ENCODE peak calls at places on chromosomes 5 and 9, in eight cellular contexts. T is AG10803, I is MCF 10A, E is RWPE1, S is K562, Q is kidney, X is endothelial cell, W is psoas muscle. Y is an unnamed sample.
A peak's percentile ranks its signal among the peaks of the same experiment; 100 is the strongest.

GRCh38 chr5:4700082-4700481 is 440.0 kb upstream of the ADAMTS16 start:
- DNase-seq in W (peak; percentile 60), E (peak; percentile 13), Q (peak; percentile 79), T (peak; percentile 65), X (peak; percentile 80), I (peak; percentile 68), S (peak; percentile 48), Y (peak; percentile 86)

GRCh38 chr9:81829201-81829882 is 98.9 kb upstream of the SPATA31D4 start:
- DNase-seq in S (no peak), W (no peak), Q (no peak), T (peak; percentile 68), X (no peak), I (no peak), E (no peak), Y (no peak)

GRCh38 chr5:115962565-115963402 is 509 bp downstream of the LVRN start:
- DNase-seq in I (no peak), S (no peak), X (peak; percentile 20), W (peak; percentile 65), Q (peak; percentile 73), E (no peak), T (no peak), Y (peak; percentile 39)

GRCh38 chr9:99753436-99753835 is 68.2 kb upstream of the NR4A3 start:
- DNase-seq in I (peak; percentile 11), Q (no peak), T (peak; percentile 4), S (no peak), X (no peak), E (peak; percentile 78), W (no peak), Y (no peak)

GRCh38 chr5:17190799-17191391 is 26.5 kb upstream of the BASP1 start:
- DNase-seq in S (no peak), I (no peak), T (no peak), X (no peak), E (no peak), Q (no peak), W (no peak), Y (no peak)

GRCh38 chr5:153153086-153153485 is 337.4 kb upstream of the GRIA1 start:
- DNase-seq in S (no peak), Q (no peak), I (peak; percentile 59), W (no peak), T (peak; percentile 85), E (no peak), X (no peak), Y (no peak)

GRCh38 chr5:154740957-154741356 is 14.2 kb upstream of the LARP1 start:
- DNase-seq in E (no peak), Q (no peak), T (peak; percentile 64), X (no peak), I (no peak), W (peak; percentile 73), S (peak; percentile 27), Y (no peak)

GRCh38 chr5:3288325-3288724 is 307.3 kb upstream of the IRX1 start:
- DNase-seq in X (no peak), E (no peak), S (no peak), W (no peak), T (no peak), I (no peak), Q (no peak), Y (no peak)

GRCh38 chr5:141605523-141606277 is 13.1 kb downstream of the DIAPH1 start:
- DNase-seq in T (peak; percentile 53), X (peak; percentile 36), I (peak; percentile 63), E (no peak), S (peak; percentile 93), Q (no peak), W (no peak), Y (no peak)

DNA sequence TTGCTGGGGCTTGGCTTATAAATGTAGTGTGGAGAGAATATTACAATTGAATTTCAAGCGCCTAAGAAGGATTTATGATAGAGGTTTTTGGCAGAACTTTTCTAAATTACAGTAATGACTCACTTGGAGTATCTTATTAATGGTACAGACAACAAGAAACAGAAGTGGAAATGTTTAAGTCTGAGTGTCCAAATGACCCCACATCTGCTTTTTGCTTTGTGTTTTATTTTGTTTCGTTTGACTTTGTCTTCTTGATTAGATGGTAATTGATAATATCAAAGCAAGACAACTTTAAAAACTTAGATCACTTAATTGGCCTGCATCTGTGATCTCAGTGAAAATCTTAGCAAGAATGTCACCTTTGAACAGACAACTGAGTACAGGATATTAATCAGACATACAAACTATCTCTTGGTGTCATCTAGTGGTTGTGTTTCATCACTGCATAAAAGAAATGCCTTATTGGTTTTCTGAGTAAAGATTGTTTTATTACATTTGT is 577.4 kb downstream of the ISL1 start:
- DNase-seq in T (no peak), X (no peak), Q (no peak), E (peak; percentile 29), S (no peak), I (peak; percentile 17), W (no peak), Y (no peak)
- TF ChIP-seq CTCF in T (peak; percentile 8), X (no peak), Q (no peak), E (peak; percentile 91), S (no peak), I (peak; percentile 38), W (no peak), Y (peak; percentile 32)

DNA sequence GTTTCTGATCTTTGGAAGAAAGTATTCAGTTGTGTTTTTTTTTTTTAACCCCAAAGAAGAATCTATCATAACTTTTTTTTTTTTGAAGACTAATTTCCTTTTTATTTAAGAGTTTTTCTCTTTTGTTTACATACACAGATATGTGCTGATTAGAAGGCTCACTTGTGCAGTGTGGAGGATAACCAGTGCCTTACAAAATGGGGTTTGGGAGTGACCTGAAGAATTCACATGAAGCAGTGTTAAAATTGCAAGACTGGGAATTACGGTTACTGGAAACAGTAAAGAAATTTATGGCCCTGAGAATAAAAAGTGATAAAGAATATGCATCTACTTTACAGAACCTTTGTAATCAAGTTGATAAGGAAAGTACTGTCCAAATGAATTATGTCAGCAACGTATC is 50.3 kb downstream of the FER start:
- DNase-seq in X (no peak), S (no peak), T (no peak), Q (no peak), W (no peak), E (no peak), I (no peak), Y (no peak)
- TF ChIP-seq CTCF in X (no peak), S (no peak), T (no peak), Q (no peak), W (no peak), E (no peak), I (no peak), Y (no peak)

GRCh38 chr5:114789773-114790402 is 379.8 kb downstream of the TRIM36 start:
- DNase-seq in Q (no peak), T (no peak), X (no peak), W (no peak), E (peak; percentile 12), S (peak; percentile 2), I (peak; percentile 47), Y (no peak)
- TF ChIP-seq CTCF in Q (peak; percentile 33), T (no peak), X (peak; percentile 48), W (peak; percentile 44), E (peak; percentile 51), S (no peak), I (peak; percentile 40), Y (peak; percentile 62)

GRCh38 chr9:114096041-114096511 is 3.0 kb downstream of the KIF12 start:
- DNase-seq in Q (no peak), T (no peak), X (peak; percentile 57), W (no peak), E (no peak), I (no peak), S (peak; percentile 32), Y (peak; percentile 43)
- TF ChIP-seq CTCF in Q (no peak), T (peak; percentile 12), X (no peak), W (no peak), E (no peak), I (no peak), S (peak; percentile 47), Y (peak; percentile 29)

GRCh38 chr9:114156658-114157421 is 1.5 kb downstream of the COL27A1 start:
- DNase-seq in I (no peak), T (peak; percentile 88), W (peak; percentile 71), E (peak; percentile 56), X (peak; percentile 46), S (no peak), Q (peak; percentile 91), Y (peak; percentile 63)
- TF ChIP-seq CTCF in I (no peak), T (peak; percentile 38), W (no peak), E (no peak), X (no peak), S (no peak), Q (peak; percentile 20), Y (no peak)

DNA sequence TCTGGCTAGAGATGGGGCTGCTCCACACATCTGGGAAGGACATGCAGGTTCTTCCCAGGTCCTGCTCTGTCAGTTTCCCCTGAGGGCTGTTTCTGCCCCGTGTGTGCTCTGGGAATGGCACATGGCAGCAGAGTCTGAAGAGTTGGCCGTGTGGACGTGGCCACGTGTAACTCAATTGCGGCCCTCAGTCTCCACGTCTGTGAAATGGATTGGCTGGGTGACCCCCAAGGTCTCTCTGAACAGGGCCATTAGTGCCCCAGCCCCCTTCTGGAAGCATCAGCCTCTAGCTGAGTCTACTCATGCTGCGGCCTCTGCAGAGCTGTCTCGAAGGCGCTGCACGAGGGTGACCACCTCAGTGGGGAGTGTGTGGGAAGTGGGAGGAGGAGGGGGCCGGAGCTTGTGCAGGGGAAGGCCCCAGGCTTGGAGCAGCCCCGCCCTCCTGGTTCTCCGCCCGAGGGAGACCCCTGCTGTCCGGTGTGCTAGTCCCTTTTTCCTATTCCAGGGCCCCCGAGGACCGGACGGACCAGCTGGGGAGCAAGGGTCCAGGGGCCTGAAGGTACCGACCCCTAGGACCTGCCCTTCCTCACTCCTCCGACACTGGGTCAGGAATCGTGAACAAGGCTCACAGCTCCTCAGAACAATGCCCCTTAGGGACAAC is 58.9 kb upstream of the ORM1 start:
- DNase-seq in I (no peak), T (no peak), S (peak; percentile 37), E (no peak), Q (no peak), W (no peak), X (peak; percentile 20), Y (peak; percentile 67)
- TF ChIP-seq CTCF in I (no peak), T (peak; percentile 20), S (peak; percentile 52), E (no peak), Q (no peak), W (no peak), X (no peak), Y (no peak)

Y was measured in nephron progenitor cell.